ENCODE peak calls at places on chromosomes 7 and 10, in six cellular contexts. One of them, this sample, is unnamed. For H3K36me3, the result is how much of the 10 kb centered on the place peaks cover.

GRCh38 chr10:69068549-69068948 is 19.4 kb upstream of the SRGN start:
- DNase-seq in heart left ventricle: no peak
- DNase-seq in Peyer's patch: no peak
- DNase-seq in stomach: no peak
- DNase-seq in endodermal cell: no peak
- DNase-seq in adrenal gland: no peak
- DNase-seq in this sample: no peak

GRCh38 chr10:30510184-30510931 is 76.4 kb downstream of the MAP3K8 start:
- DNase-seq in endodermal cell: no peak
- DNase-seq in stomach: no peak
- DNase-seq in Peyer's patch: no peak
- DNase-seq in heart left ventricle: no peak
- DNase-seq in adrenal gland: peak
- DNase-seq in this sample: peak

GRCh38 chr7:17234398-17235021 is 63.9 kb upstream of the AHR start:
- DNase-seq in adrenal gland: peak
- DNase-seq in endodermal cell: no peak
- DNase-seq in stomach: no peak
- DNase-seq in Peyer's patch: peak
- DNase-seq in heart left ventricle: no peak
- DNase-seq in this sample: no peak

GRCh38 chr10:49686651-49687050 is 7.2 kb downstream of the C10orf53 start:
- DNase-seq in stomach: no peak
- DNase-seq in heart left ventricle: no peak
- DNase-seq in Peyer's patch: no peak
- DNase-seq in adrenal gland: no peak
- DNase-seq in endodermal cell: peak
- DNase-seq in this sample: no peak

GRCh38 chr7:133369130-133369529 is 116.3 kb downstream of the EXOC4 start:
- DNase-seq in heart left ventricle: no peak
- DNase-seq in Peyer's patch: no peak
- DNase-seq in endodermal cell: no peak
- DNase-seq in adrenal gland: no peak
- DNase-seq in stomach: no peak
- DNase-seq in this sample: no peak

GRCh38 chr10:15211464-15211979 is 43.0 kb upstream of the NMT2 start:
- DNase-seq in endodermal cell: no peak
- DNase-seq in adrenal gland: no peak
- DNase-seq in stomach: no peak
- DNase-seq in Peyer's patch: no peak
- DNase-seq in heart left ventricle: no peak
- DNase-seq in this sample: no peak

GRCh38 chr10:10665750-10666149 is 351.9 kb upstream of the CELF2 start:
- DNase-seq in stomach: no peak
- DNase-seq in endodermal cell: no peak
- DNase-seq in heart left ventricle: peak
- DNase-seq in adrenal gland: no peak
- DNase-seq in Peyer's patch: no peak
- DNase-seq in this sample: no peak

GRCh38 chr10:35127289-35127891 is 744 bp downstream of the CREM start:
- DNase-seq in stomach: peak
- DNase-seq in adrenal gland: peak
- DNase-seq in heart left ventricle: peak
- DNase-seq in endodermal cell: peak
- DNase-seq in Peyer's patch: peak
- DNase-seq in this sample: peak

GRCh38 chr10:80464557-80465466 is 10.7 kb downstream of the TSPAN14 start:
- DNase-seq in adrenal gland: peak
- DNase-seq in endodermal cell: peak
- DNase-seq in heart left ventricle: peak
- DNase-seq in Peyer's patch: no peak
- DNase-seq in stomach: peak
- DNase-seq in this sample: no peak

GRCh38 chr10:97887399-97887798 is 37.8 kb downstream of the GOLGA7B start:
- DNase-seq in adrenal gland: no peak
- DNase-seq in heart left ventricle: no peak
- DNase-seq in stomach: no peak
- DNase-seq in Peyer's patch: no peak
- DNase-seq in endodermal cell: no peak
- DNase-seq in this sample: no peak

GRCh38 chr10:58436071-58436470 is 50.9 kb downstream of the TFAM start:
- DNase-seq in stomach: no peak
- DNase-seq in heart left ventricle: no peak
- DNase-seq in adrenal gland: no peak
- DNase-seq in endodermal cell: no peak
- DNase-seq in Peyer's patch: no peak
- DNase-seq in this sample: no peak

GRCh38 chr10:93319096-93319495 is 163.0 kb downstream of the MYOF start:
- DNase-seq in adrenal gland: no peak
- DNase-seq in stomach: no peak
- DNase-seq in heart left ventricle: no peak
- DNase-seq in endodermal cell: no peak
- DNase-seq in Peyer's patch: no peak
- DNase-seq in this sample: no peak

GRCh38 chr10:93315261-93315660 is 166.9 kb downstream of the MYOF start:
- DNase-seq in heart left ventricle: no peak
- DNase-seq in endodermal cell: peak
- DNase-seq in stomach: no peak
- DNase-seq in Peyer's patch: no peak
- DNase-seq in adrenal gland: no peak
- DNase-seq in this sample: no peak

GRCh38 chr10:93309062-93309461 is 173.1 kb downstream of the MYOF start:
- DNase-seq in heart left ventricle: no peak
- DNase-seq in adrenal gland: no peak
- DNase-seq in Peyer's patch: no peak
- DNase-seq in endodermal cell: no peak
- DNase-seq in stomach: no peak
- DNase-seq in this sample: no peak

GRCh38 chr10:93313798-93314197 is 168.3 kb downstream of the MYOF start:
- DNase-seq in adrenal gland: no peak
- DNase-seq in endodermal cell: no peak
- DNase-seq in heart left ventricle: no peak
- DNase-seq in Peyer's patch: no peak
- DNase-seq in stomach: no peak
- DNase-seq in this sample: no peak
- H3K36me3 ChIP-seq in adrenal gland: under half
- H3K36me3 ChIP-seq in endodermal cell: half or more
- H3K36me3 ChIP-seq in heart left ventricle: half or more
- H3K36me3 ChIP-seq in Peyer's patch: under half
- H3K36me3 ChIP-seq in stomach: half or more
- H3K36me3 ChIP-seq in this sample: under half

DNA sequence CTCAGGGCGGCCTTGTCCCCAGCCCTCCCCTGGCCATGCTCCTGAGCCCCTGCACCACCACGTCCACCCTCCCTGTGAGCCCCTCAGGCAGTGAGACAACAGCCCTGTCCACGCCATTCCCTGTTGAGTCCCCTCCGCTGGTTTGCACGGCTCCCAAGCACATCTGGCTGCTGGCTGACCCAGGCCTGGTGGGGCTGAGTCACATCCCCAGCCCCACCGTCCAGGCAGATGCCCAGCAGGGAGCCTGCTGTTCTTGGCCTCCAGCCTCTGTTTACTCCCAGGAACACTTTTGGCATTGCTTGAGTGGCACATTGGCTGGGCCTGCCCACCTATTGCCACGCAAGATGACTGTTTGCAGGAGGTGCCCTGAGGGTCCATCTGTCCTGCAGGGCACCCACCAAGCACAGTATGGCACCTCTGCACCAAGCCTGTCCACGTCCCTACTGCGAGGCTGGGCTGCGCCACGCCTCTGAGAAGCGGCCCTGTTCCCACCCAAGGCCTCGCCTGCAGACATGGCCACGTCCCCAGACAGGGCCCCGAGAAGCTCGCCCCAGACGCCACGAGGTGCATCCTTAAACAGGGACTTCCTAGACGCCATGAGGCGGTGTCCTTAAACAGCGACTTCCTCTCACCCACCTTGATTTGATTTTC is 48.4 kb upstream of the INPP5A start:
- DNase-seq in Peyer's patch: no peak
- DNase-seq in endodermal cell: peak
- DNase-seq in heart left ventricle: peak
- DNase-seq in stomach: no peak
- DNase-seq in adrenal gland: peak
- DNase-seq in this sample: no peak
- H3K4me3 ChIP-seq in Peyer's patch: no peak
- H3K4me3 ChIP-seq in endodermal cell: no peak
- H3K4me3 ChIP-seq in heart left ventricle: no peak
- H3K4me3 ChIP-seq in stomach: no peak
- H3K4me3 ChIP-seq in adrenal gland: no peak
- H3K4me3 ChIP-seq in this sample: no peak

GRCh38 chr10:124461642-124462347 is at the start of gene LHPP:
- DNase-seq in stomach: peak
- DNase-seq in adrenal gland: peak
- DNase-seq in Peyer's patch: peak
- DNase-seq in heart left ventricle: peak
- DNase-seq in endodermal cell: peak
- DNase-seq in this sample: peak
- TF ChIP-seq CTCF in stomach: no peak
- TF ChIP-seq CTCF in adrenal gland: peak
- TF ChIP-seq CTCF in Peyer's patch: peak
- TF ChIP-seq CTCF in heart left ventricle: peak
- TF ChIP-seq CTCF in endodermal cell: peak
- TF ChIP-seq CTCF in this sample: no peak

DNA sequence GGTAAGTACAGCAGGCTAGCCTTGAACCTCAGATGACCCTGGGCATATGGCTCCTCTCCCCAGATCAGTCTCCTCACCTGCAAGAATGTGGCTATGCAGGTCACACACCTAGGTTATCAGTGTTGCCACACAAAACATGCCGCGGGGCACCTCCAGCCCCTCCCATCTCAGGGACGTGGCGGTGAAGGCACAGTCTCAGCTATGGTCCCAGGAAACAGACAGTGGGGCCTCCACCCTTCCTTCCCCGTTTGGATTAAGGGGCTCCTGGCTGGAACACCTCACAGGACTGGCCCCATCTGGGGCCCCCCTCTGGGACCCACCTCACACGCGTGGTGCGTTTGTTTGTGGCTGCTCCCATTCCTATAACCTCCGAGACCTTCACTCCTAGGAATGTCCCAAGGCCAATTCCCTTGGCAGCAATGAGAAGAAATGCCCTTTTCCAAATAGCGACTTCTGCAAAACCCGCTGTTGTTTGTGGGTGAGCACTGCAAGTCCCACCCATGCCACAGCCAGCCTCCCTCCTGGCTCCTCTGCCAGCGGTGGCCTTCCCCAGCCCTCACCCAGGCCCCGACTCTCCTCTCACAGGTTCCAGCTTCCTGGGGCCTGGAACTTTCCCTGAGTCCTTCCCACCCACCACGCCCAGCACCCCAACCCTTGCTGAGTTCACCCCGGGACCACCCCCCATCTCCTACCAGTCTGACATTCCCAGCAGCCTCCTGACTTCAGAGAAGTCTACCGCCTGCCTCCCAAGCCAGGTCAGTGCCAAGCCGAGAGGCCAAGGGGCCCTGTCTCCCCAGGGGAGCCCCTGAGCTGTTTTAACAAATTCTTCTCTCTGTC is 17.1 kb downstream of the ZMIZ2 start:
- DNase-seq in stomach: no peak
- DNase-seq in adrenal gland: no peak
- DNase-seq in endodermal cell: no peak
- DNase-seq in Peyer's patch: no peak
- DNase-seq in heart left ventricle: no peak
- DNase-seq in this sample: no peak
- H3K36me3 ChIP-seq in stomach: half or more
- H3K36me3 ChIP-seq in adrenal gland: half or more
- H3K36me3 ChIP-seq in endodermal cell: under half
- H3K36me3 ChIP-seq in Peyer's patch: under half
- H3K36me3 ChIP-seq in heart left ventricle: half or more
- H3K36me3 ChIP-seq in this sample: under half

GRCh38 chr7:155647302-155647701 is 2.8 kb downstream of the RBM33 start:
- DNase-seq in adrenal gland: no peak
- DNase-seq in heart left ventricle: no peak
- DNase-seq in stomach: no peak
- DNase-seq in endodermal cell: no peak
- DNase-seq in Peyer's patch: no peak
- DNase-seq in this sample: no peak

GRCh38 chr7:155645652-155646051 is 1.2 kb downstream of the RBM33 start:
- DNase-seq in heart left ventricle: no peak
- DNase-seq in adrenal gland: no peak
- DNase-seq in stomach: no peak
- DNase-seq in endodermal cell: no peak
- DNase-seq in Peyer's patch: no peak
- DNase-seq in this sample: no peak

GRCh38 chr7:155644971-155645509 is 579 bp downstream of the RBM33 start:
- DNase-seq in adrenal gland: peak
- DNase-seq in Peyer's patch: peak
- DNase-seq in heart left ventricle: peak
- DNase-seq in endodermal cell: peak
- DNase-seq in stomach: peak
- DNase-seq in this sample: peak

GRCh38 chr7:155647734-155648133 is 3.3 kb downstream of the RBM33 start:
- DNase-seq in endodermal cell: no peak
- DNase-seq in stomach: no peak
- DNase-seq in heart left ventricle: no peak
- DNase-seq in Peyer's patch: no peak
- DNase-seq in adrenal gland: no peak
- DNase-seq in this sample: no peak

DNA sequence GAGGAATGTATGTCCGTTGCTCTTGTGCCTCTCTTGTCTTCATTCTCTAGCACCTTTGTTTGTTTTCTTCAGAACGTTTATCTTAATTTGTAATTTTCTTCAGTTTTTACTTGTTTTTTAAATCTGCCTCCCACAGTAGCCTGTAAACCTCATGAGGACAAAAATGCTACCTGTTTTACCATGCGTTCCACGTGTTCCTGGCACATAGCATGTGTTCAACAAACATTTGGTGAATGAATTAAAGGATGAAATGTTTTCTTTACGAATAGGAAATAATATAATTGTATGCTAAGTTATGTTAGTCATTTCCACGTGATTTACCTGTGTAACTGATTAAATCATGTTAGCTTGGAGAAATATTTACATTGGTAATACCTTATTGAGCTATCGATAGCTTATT is 2.2 kb downstream of the RBM33 start:
- DNase-seq in endodermal cell: no peak
- DNase-seq in adrenal gland: no peak
- DNase-seq in heart left ventricle: no peak
- DNase-seq in Peyer's patch: no peak
- DNase-seq in stomach: no peak
- DNase-seq in this sample: no peak
- H3K4me3 ChIP-seq in endodermal cell: peak
- H3K4me3 ChIP-seq in adrenal gland: no peak
- H3K4me3 ChIP-seq in heart left ventricle: no peak
- H3K4me3 ChIP-seq in Peyer's patch: no peak
- H3K4me3 ChIP-seq in stomach: peak
- H3K4me3 ChIP-seq in this sample: no peak

DNA sequence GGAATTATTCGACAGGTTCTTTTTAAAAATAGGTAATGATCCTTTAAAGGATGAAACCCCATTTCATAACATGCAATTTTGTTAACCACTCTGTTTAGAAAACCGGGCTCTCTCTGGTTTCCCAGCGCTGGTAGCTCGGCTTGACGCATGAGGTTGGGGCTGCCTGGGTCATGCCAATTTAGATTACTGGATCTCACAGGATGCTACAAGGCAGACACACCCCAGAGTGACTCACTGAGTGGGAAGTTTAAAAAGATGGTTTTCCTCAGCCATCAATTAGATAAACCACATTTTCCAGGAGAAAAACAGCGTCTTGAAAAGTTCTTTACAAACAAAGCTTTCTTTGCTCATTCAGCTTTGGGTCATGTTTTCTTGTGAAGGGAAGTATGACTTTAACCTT is 99.7 kb downstream of the EPDR1 start:
- DNase-seq in stomach: no peak
- DNase-seq in adrenal gland: no peak
- DNase-seq in endodermal cell: no peak
- DNase-seq in heart left ventricle: no peak
- DNase-seq in Peyer's patch: no peak
- DNase-seq in this sample: no peak
- TF ChIP-seq CTCF in stomach: no peak
- TF ChIP-seq CTCF in adrenal gland: no peak
- TF ChIP-seq CTCF in endodermal cell: no peak
- TF ChIP-seq CTCF in heart left ventricle: no peak
- TF ChIP-seq CTCF in Peyer's patch: no peak
- TF ChIP-seq CTCF in this sample: no peak

This sample was measured in lung.